ENCODE peak calls at places on chromosomes 11 and 22, in ten cellular contexts. Z is kidney, M is OCI-LY7, W is suprapubic skin, T is psoas muscle, Q is spleen, J is adrenal gland, R is keratinocyte, G is hepatocyte, O is body of pancreas. C is an unnamed sample. For H3K4me1, the result is how much of the 10 kb centered on the place peaks cover.

GRCh38 chr22:39434243-39434653 is 22.6 kb upstream of the MGAT3 start:
- DNase-seq in J (peak), M (no peak), Q (no peak), O (no peak), W (peak), T (peak), G (no peak), Z (peak), R (no peak), C (no peak)

GRCh38 chr22:38214248-38215056 is 12.7 kb downstream of the MAFF start:
- DNase-seq in R (no peak), Q (peak), J (peak), Z (peak), G (peak), W (no peak), O (peak), T (peak), M (peak), C (peak)

GRCh38 chr11:131809203-131809948 is 439.0 kb downstream of the NTM start:
- DNase-seq in G (no peak), T (no peak), O (no peak), M (no peak), J (no peak), W (no peak), Z (no peak), R (no peak), Q (no peak), C (no peak)

GRCh38 chr11:104152941-104153340 is 11.0 kb downstream of the PDGFD start:
- DNase-seq in G (no peak), Q (no peak), M (peak), R (no peak), T (no peak), O (no peak), J (no peak), W (no peak), Z (no peak), C (no peak)

GRCh38 chr11:128232588-128232987 is 354.8 kb downstream of the ETS1 start:
- DNase-seq in J (no peak), Q (no peak), T (no peak), R (no peak), G (no peak), M (no peak), O (no peak), Z (no peak), W (no peak), C (no peak)

GRCh38 chr22:49944399-49944891 is 16.1 kb upstream of the PIM3 start:
- DNase-seq in Q (no peak), R (no peak), O (no peak), W (no peak), G (no peak), Z (no peak), M (no peak), T (no peak), J (no peak), C (no peak)

GRCh38 chr11:84780689-84781293 is 846.4 kb downstream of the DLG2 start:
- DNase-seq in R (no peak), W (no peak), Q (no peak), Z (no peak), O (no peak), G (peak), M (peak), T (no peak), J (no peak), C (no peak)

GRCh38 chr11:126112547-126112946 is 49.9 kb upstream of the CDON start:
- DNase-seq in W (peak), O (no peak), Q (peak), R (no peak), G (peak), J (no peak), Z (no peak), T (peak), M (no peak), C (no peak)

GRCh38 chr11:130308925-130309324 is 5.8 kb downstream of the ZBTB44 start:
- DNase-seq in T (no peak), O (no peak), G (peak), Z (no peak), Q (no peak), W (no peak), R (no peak), J (peak), M (no peak), C (no peak)

GRCh38 chr11:72629266-72629665 is 45.0 kb downstream of the PDE2A start:
- DNase-seq in G (no peak), W (no peak), Z (no peak), O (no peak), Q (no peak), J (peak), T (peak), M (no peak), R (no peak), C (no peak)

GRCh38 chr11:1059759-1060158 is 14.9 kb upstream of the MUC2 start:
- DNase-seq in T (no peak), M (no peak), W (no peak), R (no peak), J (no peak), G (no peak), Q (no peak), O (no peak), Z (peak), C (no peak)

GRCh38 chr11:31646206-31646605 is 136.6 kb downstream of the ELP4 start:
- DNase-seq in J (no peak), M (no peak), G (no peak), Z (no peak), O (no peak), W (no peak), T (no peak), R (no peak), Q (no peak), C (no peak)

GRCh38 chr11:10208045-10208674 is 85.9 kb downstream of the SBF2 start:
- DNase-seq in Q (no peak), J (no peak), R (peak), M (peak), Z (no peak), G (peak), T (no peak), W (no peak), O (no peak), C (no peak)

GRCh38 chr22:41245917-41246499 is 5.3 kb upstream of the CHADL start:
- DNase-seq in M (no peak), O (no peak), Z (no peak), R (no peak), G (no peak), Q (no peak), T (no peak), W (no peak), J (no peak), C (no peak)

GRCh38 chr11:96045622-96046456 is 121.9 kb upstream of the MTMR2 start:
- DNase-seq in W (no peak), J (peak), T (peak), R (no peak), M (no peak), O (peak), Z (peak), G (peak), Q (no peak), C (no peak)

GRCh38 chr11:31487848-31488247 is 21.6 kb downstream of the IMMP1L start:
- DNase-seq in G (peak), Q (no peak), T (no peak), Z (no peak), W (no peak), J (no peak), R (peak), M (peak), O (peak), C (no peak)

GRCh38 chr11:60164550-60165075 is 18.3 kb downstream of the MS4A6A start:
- DNase-seq in T (no peak), R (no peak), O (no peak), W (no peak), M (no peak), Z (no peak), J (no peak), G (no peak), Q (no peak), C (no peak)

GRCh38 chr11:65446446-65447277 is 24.1 kb downstream of the NEAT1 start:
- DNase-seq in G (no peak), Q (no peak), R (no peak), T (peak), O (no peak), M (no peak), W (peak), Z (peak), J (peak), C (peak)

GRCh38 chr11:61161190-61162091 is at the start of gene VPS37C:
- DNase-seq in O (peak), G (peak), Q (peak), J (peak), T (peak), M (peak), R (peak), W (peak), Z (peak), C (peak)

GRCh38 chr11:95081412-95081811 is 8.2 kb upstream of the ENDOD1 start:
- DNase-seq in T (no peak), O (no peak), R (no peak), Z (peak), W (no peak), G (no peak), J (peak), Q (no peak), M (no peak), C (no peak)

GRCh38 chr22:50189849-50190181 is 4.1 kb downstream of the TRABD start:
- DNase-seq in R (no peak), Q (peak), J (peak), G (no peak), O (no peak), W (no peak), M (peak), T (no peak), Z (no peak), C (no peak)

GRCh38 chr11:106961518-106961917 is 56.8 kb downstream of the GUCY1A2 start:
- DNase-seq in Q (no peak), M (no peak), G (no peak), O (no peak), R (no peak), T (no peak), W (no peak), J (no peak), Z (no peak), C (no peak)

GRCh38 chr11:1830119-1830499 is 4.7 kb upstream of the SYT8 start:
- DNase-seq in O (no peak), R (no peak), G (no peak), Q (no peak), T (no peak), M (no peak), Z (peak), W (no peak), J (no peak), C (no peak)

GRCh38 chr22:18056161-18056666 is 21.6 kb upstream of the PEX26 start:
- DNase-seq in Q (peak), W (no peak), R (no peak), O (peak), Z (peak), M (peak), T (peak), G (peak), J (peak), C (no peak)

GRCh38 chr11:47414685-47415070 is 6.3 kb downstream of the SLC39A13 start:
- DNase-seq in Z (peak), M (no peak), O (no peak), J (no peak), G (no peak), Q (no peak), T (no peak), R (no peak), W (peak), C (no peak)
- H3K4me1 ChIP-seq in Z (under half), M (under half), O (under half), J (under half), G (under half), Q (under half), T (under half), R (under half), W (under half), C (under half)

DNA sequence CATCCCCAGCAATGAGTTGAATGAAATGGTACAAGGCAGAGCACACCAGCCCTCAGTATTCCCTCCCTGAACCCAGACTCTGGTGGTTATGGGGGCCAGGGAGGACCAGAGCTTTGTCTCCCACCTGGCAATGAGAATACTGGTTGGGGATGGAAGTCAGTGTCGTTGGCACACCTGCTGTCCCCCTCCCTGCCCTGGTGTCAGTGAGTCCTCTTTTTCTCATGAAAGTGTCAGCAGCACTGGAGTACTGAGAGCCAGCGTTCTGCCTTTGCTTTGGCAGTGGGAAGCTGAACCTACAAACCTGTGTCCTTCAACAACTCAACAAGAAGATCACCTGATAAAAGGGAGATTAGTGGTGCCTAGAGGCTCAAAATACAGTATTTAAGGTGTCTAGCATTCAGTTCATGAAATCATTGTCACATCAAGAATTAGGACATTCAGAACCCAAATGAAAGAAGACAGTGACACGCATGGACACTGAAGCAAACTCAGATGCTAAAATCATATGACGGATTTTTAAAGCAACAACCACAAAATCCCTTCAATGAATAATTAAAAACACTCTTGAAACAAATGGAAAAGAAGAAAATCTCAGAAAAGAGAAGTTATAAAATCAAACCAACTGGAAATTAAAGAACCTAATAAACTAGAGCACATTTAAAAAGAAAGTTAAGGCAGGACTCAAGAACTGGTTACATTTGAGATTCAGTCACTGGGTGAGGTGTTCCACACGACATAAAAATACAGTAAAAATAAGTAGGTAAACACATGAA is 77.5 kb upstream of the VPREB1 start:
- DNase-seq in T (no peak), Z (no peak), W (no peak), G (no peak), O (no peak), J (no peak), R (no peak), M (peak), Q (no peak), C (no peak)
- H3K4me1 ChIP-seq in T (under half), Z (under half), W (under half), G (under half), O (under half), J (under half), R (under half), M (half or more), Q (under half), C (under half)

GRCh38 chr11:12166299-12167092 is 56.1 kb downstream of the MICAL2 start:
- DNase-seq in M (no peak), O (no peak), J (no peak), W (no peak), T (no peak), Z (no peak), R (no peak), G (no peak), Q (no peak), C (no peak)
- H3K4me1 ChIP-seq in M (under half), O (under half), J (under half), W (under half), T (under half), Z (under half), R (half or more), G (under half), Q (under half), C (under half)

GRCh38 chr22:22720201-22720723 is 75.8 kb downstream of the GGTLC2 start:
- DNase-seq in W (no peak), R (no peak), Q (no peak), T (no peak), Z (no peak), G (peak), J (no peak), O (no peak), M (peak), C (no peak)

GRCh38 chr22:22716136-22716535 is 71.7 kb downstream of the GGTLC2 start:
- DNase-seq in T (no peak), Z (no peak), M (no peak), Q (no peak), G (no peak), W (no peak), R (no peak), O (no peak), J (no peak), C (no peak)

GRCh38 chr22:22717723-22718122 is 73.3 kb downstream of the GGTLC2 start:
- DNase-seq in Q (no peak), R (no peak), J (no peak), W (no peak), G (no peak), T (no peak), M (peak), O (no peak), Z (no peak), C (no peak)

GRCh38 chr22:22720724-22721261 is 76.4 kb downstream of the GGTLC2 start:
- DNase-seq in J (peak), Q (no peak), O (no peak), M (peak), R (no peak), Z (no peak), W (no peak), T (no peak), G (no peak), C (no peak)

DNA sequence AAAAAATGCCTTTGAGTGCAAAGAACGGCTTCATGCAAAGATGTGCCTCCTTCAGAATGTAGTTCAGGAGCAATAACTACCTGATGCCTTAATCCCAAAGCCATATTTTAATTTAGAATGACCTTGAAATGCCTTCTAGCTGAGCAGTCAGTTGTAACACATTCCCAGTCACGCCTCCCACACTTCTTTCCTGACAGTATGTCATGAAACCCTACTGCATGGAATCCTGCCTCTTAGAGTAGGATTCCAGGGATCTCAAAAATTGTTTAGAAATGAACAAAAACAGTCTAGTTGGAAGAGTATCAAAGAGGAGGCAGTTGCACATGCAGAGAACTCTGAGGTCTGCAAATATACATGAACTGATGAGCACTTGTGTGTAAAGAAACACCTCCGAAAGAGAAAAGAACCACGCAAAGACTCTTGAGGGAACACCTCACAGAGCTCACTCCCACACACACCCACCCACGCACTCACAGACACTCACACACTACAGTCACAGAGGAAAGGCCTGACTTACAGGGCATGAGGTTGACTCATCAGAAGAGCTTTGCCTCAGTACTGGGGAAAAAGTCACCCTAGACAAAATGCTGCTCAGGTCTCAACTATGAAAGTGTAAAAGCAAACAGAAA is 77.4 kb downstream of the GGTLC2 start:
- DNase-seq in J (no peak), Q (no peak), R (no peak), M (no peak), O (no peak), Z (no peak), W (no peak), G (peak), T (no peak), C (no peak)
- H3K4me1 ChIP-seq in J (under half), Q (under half), R (under half), M (half or more), O (under half), Z (under half), W (under half), G (under half), T (under half), C (under half)

DNA sequence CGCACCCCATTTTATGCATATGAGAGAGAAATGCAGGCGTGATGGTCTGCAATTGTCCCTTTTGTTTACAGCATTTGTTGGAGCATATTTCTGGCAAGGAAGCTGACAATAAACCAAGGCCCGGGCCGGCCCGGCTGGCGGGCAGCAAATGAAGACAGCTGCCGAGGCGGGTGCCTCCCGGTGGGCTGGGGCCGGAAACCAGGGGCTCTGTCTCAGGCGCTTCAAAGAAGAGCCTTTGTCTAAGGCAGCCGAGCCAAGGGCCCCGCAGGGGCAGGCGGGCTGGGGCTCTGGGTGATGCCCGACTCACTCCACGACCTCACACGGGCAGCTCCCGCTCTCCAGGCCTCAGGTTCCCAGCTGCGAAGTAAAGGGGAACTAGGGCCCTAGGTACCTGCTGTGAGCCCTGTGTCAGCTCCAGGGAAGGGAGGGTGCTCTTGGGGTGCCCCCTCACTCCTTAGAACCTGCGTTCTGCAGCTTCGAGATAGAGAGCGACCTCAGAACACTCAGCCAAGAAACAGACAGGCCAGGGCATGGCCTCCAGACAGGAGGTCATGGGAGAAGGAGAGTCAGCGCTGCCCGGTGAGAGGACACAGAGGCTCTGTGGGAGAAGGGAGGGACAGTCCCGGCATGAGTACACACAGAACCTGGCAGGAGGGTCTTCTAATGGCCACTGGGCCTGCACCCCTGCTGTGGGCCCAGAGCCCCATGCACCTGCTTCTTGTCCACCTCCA is 2.4 kb downstream of the LINC01488 start:
- DNase-seq in O (no peak), Q (peak), M (no peak), R (no peak), T (peak), W (no peak), Z (peak), G (no peak), J (no peak), C (no peak)
- H3K4me1 ChIP-seq in O (under half), Q (under half), M (under half), R (under half), T (under half), W (under half), Z (under half), G (under half), J (under half), C (under half)

DNA sequence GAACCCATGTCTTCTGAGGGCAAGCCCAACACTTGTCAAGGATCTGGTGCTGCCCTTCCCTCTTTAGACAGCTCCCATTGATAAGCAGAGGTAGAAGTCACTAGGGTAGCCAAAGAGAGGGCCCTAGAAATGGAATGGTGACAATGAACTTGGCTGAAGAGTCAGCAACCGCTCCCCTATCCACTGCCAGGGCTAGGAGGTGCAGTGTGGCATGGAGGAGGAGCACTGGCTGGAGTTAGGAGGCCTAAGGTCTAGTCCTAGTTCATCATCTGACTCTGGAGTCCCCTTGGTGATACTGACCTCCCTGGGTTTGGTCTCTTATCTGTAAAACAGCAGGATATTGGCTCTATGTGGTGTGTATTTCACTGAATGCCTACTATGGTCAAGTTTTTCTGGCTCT is 10.3 kb downstream of the TIMP3 start:
- DNase-seq in Z (no peak), T (no peak), Q (no peak), O (no peak), W (no peak), M (no peak), J (no peak), R (no peak), G (no peak), C (no peak)
- H3K4me1 ChIP-seq in Z (under half), T (under half), Q (half or more), O (under half), W (under half), M (under half), J (half or more), R (under half), G (under half), C (under half)

GRCh38 chr22:26891431-26891830 is 234.0 kb downstream of the MIAT start:
- DNase-seq in T (no peak), Z (no peak), J (no peak), O (no peak), M (no peak), G (no peak), Q (no peak), R (no peak), W (no peak), C (peak)
- H3K4me1 ChIP-seq in T (under half), Z (under half), J (under half), O (under half), M (under half), G (under half), Q (under half), R (under half), W (under half), C (under half)

GRCh38 chr11:118635642-118636041 is 28.2 kb downstream of the PHLDB1 start:
- DNase-seq in G (no peak), M (no peak), R (no peak), O (no peak), T (no peak), Z (no peak), Q (no peak), W (no peak), J (no peak), C (no peak)
- H3K4me1 ChIP-seq in G (under half), M (under half), R (under half), O (under half), T (under half), Z (under half), Q (under half), W (under half), J (under half), C (under half)

GRCh38 chr11:46352063-46352841 is 5.0 kb downstream of the DGKZ start:
- DNase-seq in Q (peak), R (no peak), W (no peak), G (peak), J (peak), M (peak), Z (peak), O (peak), T (peak), C (no peak)
- H3K4me1 ChIP-seq in Q (half or more), R (half or more), W (half or more), G (under half), J (under half), M (under half), Z (under half), O (half or more), T (under half), C (under half)

GRCh38 chr11:45082744-45083543 is 63.5 kb upstream of the PRDM11 start:
- DNase-seq in J (no peak), Z (peak), R (no peak), M (peak), W (no peak), O (no peak), G (no peak), Q (peak), T (no peak), C (no peak)
- H3K4me1 ChIP-seq in J (under half), Z (under half), R (under half), M (half or more), W (under half), O (under half), G (under half), Q (half or more), T (under half), C (under half)

C was measured in lung.